ENCODE peak calls at places on chromosomes 11 and 22, in ten cellular contexts. One of them, this sample, is unnamed.

GRCh38 chr11:128530119-128531091 is 57.0 kb downstream of the ETS1 start:
- DNase-seq in substantia nigra: no peak
- DNase-seq in fibroblast of lung: peak
- DNase-seq in GM10248: no peak
- DNase-seq in cardiac muscle cell: no peak
- DNase-seq in CD4-positive, alpha-beta T cell: no peak
- DNase-seq in naive thymus-derived CD8-positive, alpha-beta T cell: no peak
- DNase-seq in A172: peak
- DNase-seq in iris pigment epithelial cell: peak
- DNase-seq in ascending aorta: no peak
- DNase-seq in this sample: no peak

GRCh38 chr22:48940988-48941902 is 886.4 kb downstream of the BRD1 start:
- DNase-seq in cardiac muscle cell: no peak
- DNase-seq in substantia nigra: no peak
- DNase-seq in ascending aorta: peak
- DNase-seq in CD4-positive, alpha-beta T cell: no peak
- DNase-seq in A172: no peak
- DNase-seq in iris pigment epithelial cell: no peak
- DNase-seq in GM10248: no peak
- DNase-seq in fibroblast of lung: no peak
- DNase-seq in naive thymus-derived CD8-positive, alpha-beta T cell: no peak
- DNase-seq in this sample: no peak

GRCh38 chr22:48968201-48968959 is 859.3 kb downstream of the BRD1 start:
- DNase-seq in GM10248: no peak
- DNase-seq in CD4-positive, alpha-beta T cell: no peak
- DNase-seq in naive thymus-derived CD8-positive, alpha-beta T cell: no peak
- DNase-seq in cardiac muscle cell: peak
- DNase-seq in ascending aorta: peak
- DNase-seq in iris pigment epithelial cell: no peak
- DNase-seq in fibroblast of lung: no peak
- DNase-seq in substantia nigra: no peak
- DNase-seq in A172: peak
- DNase-seq in this sample: no peak

GRCh38 chr11:65116370-65117205 is 913 bp downstream of the ZNHIT2 start:
- DNase-seq in fibroblast of lung: peak
- DNase-seq in substantia nigra: no peak
- DNase-seq in A172: no peak
- DNase-seq in iris pigment epithelial cell: peak
- DNase-seq in CD4-positive, alpha-beta T cell: peak
- DNase-seq in ascending aorta: no peak
- DNase-seq in cardiac muscle cell: peak
- DNase-seq in naive thymus-derived CD8-positive, alpha-beta T cell: peak
- DNase-seq in GM10248: no peak
- DNase-seq in this sample: peak

GRCh38 chr11:68954970-68955958 is 25.5 kb downstream of the MRGPRD start:
- DNase-seq in substantia nigra: no peak
- DNase-seq in iris pigment epithelial cell: peak
- DNase-seq in ascending aorta: no peak
- DNase-seq in GM10248: no peak
- DNase-seq in fibroblast of lung: peak
- DNase-seq in CD4-positive, alpha-beta T cell: no peak
- DNase-seq in naive thymus-derived CD8-positive, alpha-beta T cell: no peak
- DNase-seq in cardiac muscle cell: no peak
- DNase-seq in A172: peak
- DNase-seq in this sample: no peak

GRCh38 chr11:34644669-34645406 is 23.9 kb downstream of the EHF start:
- DNase-seq in naive thymus-derived CD8-positive, alpha-beta T cell: no peak
- DNase-seq in ascending aorta: no peak
- DNase-seq in fibroblast of lung: peak
- DNase-seq in substantia nigra: no peak
- DNase-seq in A172: peak
- DNase-seq in cardiac muscle cell: no peak
- DNase-seq in CD4-positive, alpha-beta T cell: no peak
- DNase-seq in iris pigment epithelial cell: peak
- DNase-seq in GM10248: no peak
- DNase-seq in this sample: no peak

GRCh38 chr11:69201764-69202370 is 46.1 kb downstream of the SMIM38 start:
- DNase-seq in ascending aorta: peak
- DNase-seq in cardiac muscle cell: no peak
- DNase-seq in CD4-positive, alpha-beta T cell: no peak
- DNase-seq in substantia nigra: no peak
- DNase-seq in naive thymus-derived CD8-positive, alpha-beta T cell: no peak
- DNase-seq in A172: no peak
- DNase-seq in fibroblast of lung: no peak
- DNase-seq in GM10248: no peak
- DNase-seq in iris pigment epithelial cell: no peak
- DNase-seq in this sample: no peak

GRCh38 chr22:31329029-31329428 is 17.1 kb downstream of the PATZ1 start:
- DNase-seq in ascending aorta: no peak
- DNase-seq in CD4-positive, alpha-beta T cell: no peak
- DNase-seq in A172: peak
- DNase-seq in cardiac muscle cell: no peak
- DNase-seq in naive thymus-derived CD8-positive, alpha-beta T cell: no peak
- DNase-seq in fibroblast of lung: peak
- DNase-seq in GM10248: no peak
- DNase-seq in iris pigment epithelial cell: peak
- DNase-seq in substantia nigra: no peak
- DNase-seq in this sample: no peak

GRCh38 chr11:61161190-61162091 is at the start of gene VPS37C:
- DNase-seq in substantia nigra: peak
- DNase-seq in fibroblast of lung: peak
- DNase-seq in ascending aorta: peak
- DNase-seq in A172: peak
- DNase-seq in cardiac muscle cell: peak
- DNase-seq in iris pigment epithelial cell: peak
- DNase-seq in GM10248: peak
- DNase-seq in CD4-positive, alpha-beta T cell: peak
- DNase-seq in naive thymus-derived CD8-positive, alpha-beta T cell: peak
- DNase-seq in this sample: peak

GRCh38 chr22:31345331-31346254 is 553 bp downstream of the PATZ1 start:
- DNase-seq in A172: peak
- DNase-seq in GM10248: peak
- DNase-seq in ascending aorta: peak
- DNase-seq in CD4-positive, alpha-beta T cell: peak
- DNase-seq in fibroblast of lung: peak
- DNase-seq in naive thymus-derived CD8-positive, alpha-beta T cell: peak
- DNase-seq in cardiac muscle cell: peak
- DNase-seq in substantia nigra: peak
- DNase-seq in iris pigment epithelial cell: peak
- DNase-seq in this sample: peak

This sample was measured in CD8-positive, alpha-beta memory T cell.